ENCODE peak calls at places on chromosome 1, in five cellular contexts. E is AG20443; X is activated T-cell treated with anti-CD3 and anti-CD28 coated beads, Interleukin-2, amount 50 U/mL, for 72 hours; J is fibroblast of lung; K is T47D. H is an unnamed sample.

GRCh38 chr1:47340227-47340626 is 6.6 kb downstream of the CMPK1 start:
- DNase-seq in X (no peak), E (no peak), J (peak), K (no peak), H (no peak)

GRCh38 chr1:51583532-51583931 is 33.4 kb upstream of the OSBPL9 start:
- DNase-seq in K (no peak), E (peak), J (peak), X (no peak), H (peak)

GRCh38 chr1:239806900-239807299 is 284.8 kb upstream of the FMN2 start:
- DNase-seq in X (no peak), E (no peak), K (no peak), J (no peak), H (no peak)

GRCh38 chr1:117499071-117499470 is 106.8 kb upstream of the TENT5C start:
- DNase-seq in J (no peak), X (no peak), E (no peak), K (no peak), H (no peak)

GRCh38 chr1:42944207-42944928 is 14.3 kb downstream of the SLC2A1 start:
- DNase-seq in K (no peak), E (no peak), J (no peak), X (no peak), H (no peak)

GRCh38 chr1:163758977-163759670 is 437.4 kb downstream of the NUF2 start:
- DNase-seq in J (peak), E (no peak), X (no peak), K (no peak), H (no peak)

GRCh38 chr1:44806025-44806703 is 987 bp downstream of the DYNLT4 start:
- DNase-seq in K (no peak), X (no peak), J (no peak), E (no peak), H (no peak)

GRCh38 chr1:33641099-33641830 is 168.8 kb downstream of the ZSCAN20 start:
- DNase-seq in E (peak), K (peak), X (no peak), J (peak), H (no peak)

GRCh38 chr1:33248244-33248643 is 8.0 kb upstream of the ZNF362 start:
- DNase-seq in X (no peak), J (no peak), K (no peak), E (no peak), H (no peak)

GRCh38 chr1:166924829-166925541 is 48.9 kb upstream of the TADA1 start:
- DNase-seq in J (no peak), K (no peak), E (no peak), X (no peak), H (no peak)

GRCh38 chr1:42845866-42846256 is 552 bp upstream of the ZNF691 start:
- DNase-seq in E (no peak), J (no peak), X (no peak), K (no peak), H (no peak)

GRCh38 chr1:228182296-228183030 is 16.9 kb downstream of the IBA57 start:
- DNase-seq in K (no peak), X (no peak), J (no peak), E (no peak), H (no peak)

GRCh38 chr1:203648281-203648680 is 21.6 kb downstream of the ATP2B4 start:
- DNase-seq in X (no peak), E (no peak), J (no peak), K (no peak), H (no peak)

GRCh38 chr1:211634931-211635330 is 40.5 kb downstream of the NEK2 start:
- DNase-seq in X (no peak), K (no peak), J (no peak), E (no peak), H (no peak)

GRCh38 chr1:92916899-92917298 is 44.4 kb downstream of the DIPK1A start:
- DNase-seq in X (no peak), J (no peak), K (no peak), E (no peak), H (no peak)

GRCh38 chr1:3522112-3522511 is 67.6 kb downstream of the ARHGEF16 start:
- DNase-seq in X (no peak), K (no peak), J (no peak), E (no peak), H (no peak)

GRCh38 chr1:67324068-67324467 is 16.4 kb downstream of the IL12RB2 start:
- DNase-seq in X (no peak), J (no peak), E (no peak), K (peak), H (no peak)

GRCh38 chr1:150563340-150564038 is 14.3 kb downstream of the ADAMTSL4 start:
- DNase-seq in E (no peak), K (peak), X (no peak), J (no peak), H (peak)

GRCh38 chr1:229514578-229515275 is 6.6 kb upstream of the NUP133 start:
- DNase-seq in X (peak), E (peak), K (peak), J (peak), H (peak)

GRCh38 chr1:167043752-167044488 is 46.3 kb downstream of the GPA33 start:
- DNase-seq in J (peak), X (peak), K (peak), E (peak), H (no peak)

GRCh38 chr1:231544943-231545592 is 16.6 kb downstream of the TSNAX start:
- DNase-seq in E (no peak), K (no peak), J (no peak), X (no peak), H (no peak)

GRCh38 chr1:41492341-41492848 is 7.9 kb upstream of the EDN2 start:
- DNase-seq in K (peak), E (no peak), X (peak), J (peak), H (no peak)

GRCh38 chr1:36248250-36248894 is 24.1 kb downstream of the THRAP3 start:
- DNase-seq in X (no peak), K (peak), E (peak), J (peak), H (peak)

GRCh38 chr1:30132602-30133271 is 590.6 kb downstream of the MATN1 start:
- DNase-seq in J (no peak), X (no peak), E (no peak), K (no peak), H (no peak)

GRCh38 chr1:43853161-43853921 is 80.3 kb upstream of the ARTN start:
- DNase-seq in J (peak), X (peak), E (peak), K (peak), H (no peak)

GRCh38 chr1:151713044-151713443 is 3.6 kb downstream of the CELF3 start:
- DNase-seq in X (no peak), K (no peak), J (no peak), E (no peak), H (no peak)

GRCh38 chr1:27391511-27392095 is 819 bp upstream of the GPR3 start:
- DNase-seq in E (peak), K (peak), J (peak), X (peak), H (no peak)

GRCh38 chr1:91622586-91622985 is 121.9 kb downstream of the CDC7 start:
- DNase-seq in K (no peak), E (no peak), J (peak), X (no peak), H (peak)

H was measured in gastrocnemius medialis.